ENCODE peak calls at places on chromosome 12, in five cellular contexts. One of them, this sample, is unnamed.
A peak's percentile ranks its signal among the peaks of the same experiment; 100 is the strongest.

GRCh38 chr12:108907861-108908302 is 28.0 kb downstream of the DAO start:
- DNase-seq in psoas muscle: no peak
- DNase-seq in GM10248: no peak
- DNase-seq in GM23248: peak; percentile 5
- DNase-seq in HEK293T: no peak
- DNase-seq in this sample: no peak

GRCh38 chr12:31783996-31784645 is 55.3 kb upstream of the AMN1 start:
- DNase-seq in psoas muscle: no peak
- DNase-seq in GM10248: no peak
- DNase-seq in GM23248: no peak
- DNase-seq in HEK293T: no peak
- DNase-seq in this sample: no peak

GRCh38 chr12:92290016-92290685 is 144.5 kb upstream of the BTG1 start:
- DNase-seq in psoas muscle: no peak
- DNase-seq in GM10248: no peak
- DNase-seq in GM23248: peak; percentile 84
- DNase-seq in HEK293T: no peak
- DNase-seq in this sample: no peak

GRCh38 chr12:77231548-77231947 is 166.2 kb upstream of the E2F7 start:
- DNase-seq in psoas muscle: peak; percentile 69
- DNase-seq in GM10248: no peak
- DNase-seq in GM23248: peak; percentile 82
- DNase-seq in HEK293T: no peak
- DNase-seq in this sample: peak; percentile 62

GRCh38 chr12:12792421-12792820 is 7.0 kb downstream of the APOLD1 start:
- DNase-seq in psoas muscle: no peak
- DNase-seq in GM10248: no peak
- DNase-seq in GM23248: no peak
- DNase-seq in HEK293T: no peak
- DNase-seq in this sample: no peak

GRCh38 chr12:51202650-51203198 is 15.1 kb downstream of the POU6F1 start:
- DNase-seq in psoas muscle: no peak
- DNase-seq in GM10248: no peak
- DNase-seq in GM23248: no peak
- DNase-seq in HEK293T: no peak
- DNase-seq in this sample: no peak

GRCh38 chr12:46660719-46661118 is 165.1 kb downstream of the SLC38A4 start:
- DNase-seq in psoas muscle: no peak
- DNase-seq in GM10248: no peak
- DNase-seq in GM23248: peak; percentile 52
- DNase-seq in HEK293T: no peak
- DNase-seq in this sample: no peak

GRCh38 chr12:3558255-3558654 is 67.3 kb downstream of the PRMT8 start:
- DNase-seq in psoas muscle: no peak
- DNase-seq in GM10248: no peak
- DNase-seq in GM23248: no peak
- DNase-seq in HEK293T: no peak
- DNase-seq in this sample: no peak

GRCh38 chr12:103011974-103012763 is 54.7 kb downstream of the ASCL1 start:
- DNase-seq in psoas muscle: no peak
- DNase-seq in GM10248: no peak
- DNase-seq in GM23248: no peak
- DNase-seq in HEK293T: no peak
- DNase-seq in this sample: no peak

GRCh38 chr12:43969882-43970281 is 134.0 kb downstream of the TMEM117 start:
- DNase-seq in psoas muscle: no peak
- DNase-seq in GM10248: no peak
- DNase-seq in GM23248: peak; percentile 67
- DNase-seq in HEK293T: no peak
- DNase-seq in this sample: peak; percentile 28

GRCh38 chr12:57514720-57515467 is 5.4 kb downstream of the DDIT3 start:
- DNase-seq in psoas muscle: no peak
- DNase-seq in GM10248: no peak
- DNase-seq in GM23248: no peak
- DNase-seq in HEK293T: no peak
- DNase-seq in this sample: no peak

GRCh38 chr12:32305163-32305562 is 94.2 kb upstream of the FGD4 start:
- DNase-seq in psoas muscle: no peak
- DNase-seq in GM10248: no peak
- DNase-seq in GM23248: peak; percentile 42
- DNase-seq in HEK293T: no peak
- DNase-seq in this sample: no peak

This sample was measured in adrenal gland.